ENCODE peak calls at places on chromosomes 12 and 14, in four cellular contexts. N is HCT116, F is K562, Q is HepG2. B is an unnamed sample.

GRCh38 chr12:49195734-49196133 is 6.9 kb upstream of the TUBA1A start:
- DNase-seq in Q (no peak), N (no peak), F (no peak), B (no peak)

GRCh38 chr14:54922598-54922997 is 20.0 kb upstream of the GCH1 start:
- DNase-seq in N (no peak), Q (no peak), F (no peak), B (no peak)

GRCh38 chr12:93025145-93026103 is 96.3 kb upstream of the EEA1 start:
- DNase-seq in F (peak), N (peak), Q (no peak), B (peak)

GRCh38 chr12:7705846-7706245 is 5.4 kb upstream of the DPPA3 start:
- DNase-seq in F (no peak), Q (no peak), N (no peak), B (no peak)

GRCh38 chr14:105665247-105665950 is 139.0 kb downstream of the TMEM121 start:
- DNase-seq in N (no peak), Q (no peak), F (no peak), B (no peak)

GRCh38 chr14:68786491-68787234 is 6.2 kb downstream of the ZFP36L1 start:
- DNase-seq in Q (no peak), N (no peak), F (no peak), B (no peak)

GRCh38 chr12:47312794-47313426 is 233.2 kb upstream of the AMIGO2 start:
- DNase-seq in F (no peak), Q (no peak), N (no peak), B (no peak)

GRCh38 chr14:75452900-75453816 is 25.3 kb downstream of the JDP2 start:
- DNase-seq in Q (peak), N (no peak), F (no peak), B (no peak)

GRCh38 chr14:64860039-64860438 is 19.7 kb downstream of the SPTB start:
- DNase-seq in N (no peak), F (peak), Q (no peak), B (no peak)

GRCh38 chr14:52069617-52070431 is 965 bp upstream of the NID2 start:
- DNase-seq in Q (no peak), N (no peak), F (no peak), B (no peak)

GRCh38 chr14:104292084-104292970 is 153.9 kb downstream of the KIF26A start:
- DNase-seq in Q (no peak), F (no peak), N (no peak), B (no peak)

GRCh38 chr12:29220632-29221336 is 71.7 kb downstream of the FAR2 start:
- DNase-seq in N (peak), Q (no peak), F (peak), B (no peak)

GRCh38 chr12:46609281-46609623 is 216.5 kb downstream of the SLC38A4 start:
- DNase-seq in N (no peak), Q (no peak), F (no peak), B (no peak)

GRCh38 chr12:130768120-130768519 is 52.0 kb upstream of the RIMBP2 start:
- DNase-seq in N (no peak), Q (no peak), F (no peak), B (no peak)

GRCh38 chr14:27917896-27918295 is 848.7 kb upstream of the FOXG1 start:
- DNase-seq in Q (no peak), F (no peak), N (no peak), B (no peak)

GRCh38 chr12:76919388-76920181 is 40.8 kb upstream of the CSRP2 start:
- DNase-seq in Q (no peak), N (no peak), F (no peak), B (no peak)

GRCh38 chr14:56129092-56129491 is 10.9 kb downstream of the PELI2 start:
- DNase-seq in Q (no peak), F (no peak), N (no peak), B (no peak)

GRCh38 chr12:108193922-108194321 is 64.8 kb downstream of the WSCD2 start:
- DNase-seq in F (peak), N (peak), Q (peak), B (no peak)

GRCh38 chr12:561908-562593 is 101.2 kb downstream of the NINJ2 start:
- DNase-seq in Q (no peak), F (no peak), N (no peak), B (no peak)

DNA sequence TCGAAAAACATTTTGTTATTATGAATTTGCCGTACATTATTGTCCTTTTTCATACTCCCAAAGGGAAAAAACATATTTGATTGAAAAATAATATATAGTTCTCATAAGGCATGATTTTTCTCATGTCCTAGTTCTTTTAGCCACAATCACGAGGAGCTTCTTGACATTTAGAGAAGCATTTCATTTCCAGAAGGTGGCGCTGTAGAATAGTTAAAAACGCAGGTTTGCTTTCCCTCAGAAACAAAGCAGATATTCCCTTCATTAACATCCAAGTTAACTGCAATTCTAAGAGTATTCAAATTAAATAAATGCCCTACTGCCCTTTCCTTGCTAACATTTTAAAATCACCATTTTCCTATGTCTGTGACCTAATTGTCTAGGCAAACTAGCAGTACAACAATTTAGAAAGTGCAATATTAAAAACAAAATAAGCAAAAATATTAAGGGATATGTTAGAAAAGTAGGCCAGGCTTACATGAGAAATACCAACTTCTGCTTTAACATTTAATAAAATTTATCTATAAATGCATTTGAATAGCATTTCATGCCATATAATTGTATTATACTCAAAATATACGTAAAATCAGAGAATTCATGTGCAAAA is 10.9 kb upstream of the PIK3C2G start:
- DNase-seq in Q (peak), N (peak), F (peak), B (peak)
- TF ChIP-seq TCF7L2 in Q (no peak), N (no peak), F (no peak), B (no peak)

GRCh38 chr14:60732840-60733483 is 1.6 kb upstream of the MNAT1 start:
- DNase-seq in F (no peak), N (no peak), Q (no peak), B (no peak)

GRCh38 chr14:60736494-60736893 is 1.9 kb downstream of the MNAT1 start:
- DNase-seq in Q (peak), F (no peak), N (no peak), B (no peak)

GRCh38 chr14:60738843-60739508 is 4.4 kb downstream of the MNAT1 start:
- DNase-seq in Q (no peak), F (no peak), N (no peak), B (no peak)

GRCh38 chr14:60734465-60735242 is at the start of gene MNAT1:
- DNase-seq in Q (peak), F (peak), N (peak), B (peak)
- TF ChIP-seq CTCF in Q (peak), F (no peak), N (no peak), B (no peak)

GRCh38 chr12:14418526-14418925 is 53.0 kb downstream of the ATF7IP start:
- DNase-seq in F (no peak), N (no peak), Q (no peak), B (no peak)

GRCh38 chr12:14410841-14411569 is 45.5 kb downstream of the ATF7IP start:
- DNase-seq in N (no peak), F (no peak), Q (no peak), B (no peak)

GRCh38 chr12:14417717-14418116 is 52.2 kb downstream of the ATF7IP start:
- DNase-seq in Q (peak), N (no peak), F (peak), B (no peak)

GRCh38 chr12:14416658-14417057 is 51.2 kb downstream of the ATF7IP start:
- DNase-seq in Q (peak), N (no peak), F (no peak), B (no peak)
- TF ChIP-seq TCF7L2 in Q (no peak), N (no peak), F (no peak), B (no peak)

DNA sequence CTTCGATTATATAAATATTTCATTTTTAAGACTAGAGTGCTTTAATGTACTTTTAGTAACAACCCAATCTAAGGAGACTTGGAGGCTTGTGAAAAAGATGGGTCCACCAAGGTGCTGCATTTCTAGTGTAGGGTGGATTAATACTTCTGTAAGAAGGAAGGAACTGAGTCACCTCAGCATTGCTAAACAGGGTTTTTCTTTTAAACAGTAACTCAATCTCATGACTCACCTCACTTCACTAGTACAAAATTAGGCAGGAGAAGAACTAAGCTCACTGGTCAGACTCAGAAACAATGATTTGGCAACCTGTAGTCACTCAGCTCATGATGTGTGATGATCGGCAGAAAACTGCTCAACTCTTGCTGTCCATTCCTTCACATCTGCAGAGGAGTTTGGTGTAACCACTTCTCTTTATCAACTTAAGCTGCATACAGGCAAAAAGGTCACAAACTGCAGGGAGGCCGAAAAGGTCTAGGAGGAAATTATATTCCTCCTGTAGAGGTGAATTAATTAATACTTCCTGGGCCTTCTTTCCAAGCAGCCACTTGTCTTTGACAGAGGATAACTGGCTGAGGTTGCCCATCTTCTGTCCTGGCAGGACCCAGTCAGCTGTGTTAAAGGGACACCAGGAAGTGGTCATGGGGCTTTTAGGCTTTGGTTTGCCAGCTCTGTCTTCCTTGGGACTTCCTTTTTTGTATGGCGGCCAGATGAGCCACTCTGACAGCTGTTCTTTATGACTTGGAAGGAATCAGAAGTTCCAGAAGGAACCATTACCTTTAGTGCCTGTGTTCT is 466.9 kb downstream of the FUT8 start:
- DNase-seq in N (peak), Q (no peak), F (no peak), B (peak)
- TF ChIP-seq CTCF in N (no peak), Q (no peak), F (no peak), B (no peak)

GRCh38 chr12:123034022-123034541 is 53.6 kb downstream of the ARL6IP4 start:
- DNase-seq in F (peak), Q (no peak), N (no peak), B (no peak)
- TF ChIP-seq TCF7L2 in F (no peak), Q (no peak), N (no peak), B (no peak)

GRCh38 chr12:116955382-116956021 is 44.8 kb downstream of the FBXW8 start:
- DNase-seq in N (peak), F (peak), Q (peak), B (no peak)
- TF ChIP-seq CTCF in N (peak), F (peak), Q (peak), B (no peak)

GRCh38 chr14:50319721-50320120 is 7.6 kb downstream of the DMAC2L start:
- DNase-seq in Q (no peak), F (no peak), N (no peak), B (no peak)

GRCh38 chr14:50318031-50318626 is 6.0 kb downstream of the DMAC2L start:
- DNase-seq in F (no peak), N (peak), Q (peak), B (no peak)

GRCh38 chr14:50320279-50320678 is 8.2 kb downstream of the DMAC2L start:
- DNase-seq in F (no peak), Q (no peak), N (no peak), B (no peak)

GRCh38 chr14:50319293-50319692 is 7.2 kb downstream of the DMAC2L start:
- DNase-seq in N (no peak), F (no peak), Q (no peak), B (no peak)

DNA sequence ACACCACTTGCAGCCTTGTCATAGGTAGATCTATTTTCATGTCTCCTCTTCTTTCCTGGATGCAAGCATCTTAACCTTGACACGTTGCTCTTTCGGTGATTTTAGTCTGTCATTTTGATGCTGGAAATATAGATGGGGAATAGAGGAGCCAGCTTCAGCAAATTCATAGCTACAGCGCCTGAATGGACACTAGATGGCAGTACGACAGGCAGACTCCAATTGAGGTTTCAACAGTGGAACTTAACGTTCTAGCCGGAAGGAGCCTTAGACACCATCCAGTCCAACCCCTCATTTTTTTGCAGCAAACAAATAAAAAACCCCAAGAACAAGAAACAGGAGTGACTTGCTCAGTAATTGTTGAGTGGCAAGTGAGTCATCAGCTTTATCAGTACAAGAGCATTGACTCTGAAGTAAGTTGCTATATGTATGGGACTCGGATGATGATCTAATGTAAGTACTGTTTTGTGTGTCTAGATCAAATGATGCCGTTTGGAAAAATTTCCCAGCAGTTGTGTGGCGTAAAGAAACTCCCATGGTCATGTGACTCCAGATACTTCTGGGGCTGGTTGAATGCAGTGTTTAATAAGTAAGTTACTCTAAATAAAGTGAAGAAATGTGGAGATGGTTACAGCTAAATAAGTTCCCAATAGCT is 9.0 kb downstream of the DMAC2L start:
- DNase-seq in F (peak), Q (peak), N (peak), B (peak)
- TF ChIP-seq TCF7L2 in F (no peak), Q (no peak), N (no peak), B (no peak)

DNA sequence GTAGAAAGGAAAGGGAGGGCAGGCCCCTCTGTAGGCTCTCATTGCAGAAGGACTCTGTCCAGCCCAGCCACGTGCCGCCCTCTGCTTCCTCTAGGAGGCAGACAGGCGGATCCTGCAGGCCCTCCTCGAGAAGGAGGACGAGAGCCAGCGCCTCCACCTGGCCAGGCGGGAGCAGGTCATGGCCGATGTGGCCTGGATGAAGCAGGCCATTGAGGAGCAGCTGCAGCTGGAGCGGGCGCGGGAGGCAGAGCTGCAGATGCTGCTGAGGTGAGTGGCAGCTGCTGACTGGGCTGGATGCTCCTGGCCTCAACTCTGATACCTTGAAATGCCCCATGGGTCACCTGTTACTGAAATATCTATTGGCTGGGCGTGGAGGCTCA is 10.9 kb downstream of the TCHP start:
- DNase-seq in N (peak), Q (peak), F (peak), B (no peak)
- TF ChIP-seq CTCF in N (peak), Q (peak), F (peak), B (no peak)

DNA sequence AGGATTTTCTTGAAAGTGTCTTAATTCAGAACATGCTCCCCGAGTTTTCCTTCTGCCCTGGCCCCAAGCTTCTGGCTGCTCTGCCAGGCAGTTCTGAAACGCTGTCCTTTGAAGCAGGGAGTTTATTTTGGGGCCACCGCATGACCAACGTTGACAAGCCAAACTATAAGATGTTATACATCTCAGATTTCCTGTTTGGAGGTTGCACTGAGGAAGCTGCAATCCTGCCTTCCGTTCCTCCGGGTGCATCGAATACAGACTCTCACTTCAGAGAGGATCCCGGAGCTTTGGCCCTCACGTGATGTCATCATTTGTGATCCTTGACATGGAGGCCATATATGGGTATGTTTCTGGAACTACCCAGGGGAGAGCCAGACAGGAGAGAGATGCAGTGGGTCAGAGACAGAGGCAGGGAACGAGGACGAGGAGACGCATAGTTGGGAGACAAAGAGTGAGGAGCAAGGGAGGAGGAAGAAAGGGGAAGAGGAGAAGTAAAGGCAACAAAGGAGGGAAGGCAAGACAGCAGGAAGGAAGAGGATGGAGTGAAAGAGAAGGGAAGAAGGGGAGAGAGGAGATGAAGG is at the start of gene ASB2:
- DNase-seq in F (no peak), N (no peak), Q (no peak), B (no peak)
- TF ChIP-seq TCF7L2 in F (no peak), N (no peak), Q (no peak), B (no peak)

DNA sequence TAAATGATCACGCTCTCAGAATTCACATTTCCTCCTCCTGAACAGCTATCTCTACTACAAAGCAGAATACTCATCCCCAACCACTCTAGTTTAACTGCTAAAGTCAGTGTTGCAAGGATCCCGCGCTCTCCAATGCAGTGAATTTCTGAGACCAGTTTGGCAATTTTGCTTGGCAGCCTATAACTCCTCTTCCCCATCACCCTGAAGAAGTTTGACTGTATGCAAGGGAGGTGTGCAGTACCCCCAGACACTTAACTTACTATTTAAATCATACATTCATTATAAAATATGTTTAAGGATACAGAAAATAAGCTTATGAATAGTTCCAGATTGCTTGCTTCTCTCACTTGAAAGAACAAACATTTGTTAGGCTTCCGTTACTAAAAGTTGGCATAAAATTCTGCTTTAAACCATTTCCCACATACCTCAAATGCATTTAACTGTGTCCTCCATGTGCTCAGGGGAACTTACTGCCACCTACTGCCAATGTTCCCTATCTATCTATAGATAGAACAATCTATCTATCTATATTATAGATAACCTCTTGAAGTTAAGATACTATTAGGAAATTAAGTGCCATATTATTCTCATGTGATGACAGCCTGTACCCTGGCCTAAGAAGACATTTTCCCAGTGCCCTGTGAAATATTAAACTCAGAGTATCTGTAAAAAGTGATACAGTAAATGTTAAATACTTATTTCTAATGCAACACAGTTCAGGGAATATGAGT is 2.4 kb downstream of the LGR5 start:
- DNase-seq in N (no peak), Q (no peak), F (no peak), B (no peak)
- TF ChIP-seq CTCF in N (no peak), Q (no peak), F (no peak), B (no peak)